ENCODE peak calls at places on chromosomes 6 and 20, in five cellular contexts. D is stimulated activated CD4-positive, alpha-beta T cell treated with anti-CD3 and anti-CD28 coated beads, Interleukin-2, amount 100 ng/mL, for 48 hours; O is mammary epithelial cell; J is neuronal stem cell; V is T-cell. E is an unnamed sample.

GRCh38 chr20:25042531-25043498 is 15.1 kb downstream of the ACSS1 start:
- DNase-seq in O (no peak), J (no peak), V (peak), D (no peak), E (peak)

GRCh38 chr20:48697845-48698491 is 129.8 kb downstream of the PREX1 start:
- DNase-seq in D (no peak), O (peak), J (no peak), V (no peak), E (peak)

GRCh38 chr6:12414096-12414675 is 124.0 kb downstream of the EDN1 start:
- DNase-seq in V (no peak), D (no peak), O (no peak), J (no peak), E (no peak)

GRCh38 chr20:23867152-23867776 is 12.3 kb downstream of the CST5 start:
- DNase-seq in J (no peak), O (no peak), V (no peak), D (no peak), E (no peak)

GRCh38 chr6:57040011-57040410 is 6.5 kb upstream of the KIAA1586 start:
- DNase-seq in D (no peak), J (no peak), O (no peak), V (no peak), E (no peak)

GRCh38 chr6:83083476-83083875 is 16.0 kb downstream of the DOP1A start:
- DNase-seq in V (no peak), O (no peak), J (no peak), D (no peak), E (no peak)

GRCh38 chr6:4130357-4130987 is 4.9 kb downstream of the ECI2 start:
- DNase-seq in O (no peak), D (no peak), J (no peak), V (no peak), E (no peak)

GRCh38 chr6:23111984-23112383 is 542.6 kb downstream of the HDGFL1 start:
- DNase-seq in V (no peak), J (no peak), O (no peak), D (no peak), E (no peak)

GRCh38 chr6:137157601-137158000 is 15.8 kb downstream of the IL22RA2 start:
- DNase-seq in V (no peak), O (peak), D (no peak), J (no peak), E (no peak)

GRCh38 chr6:167973092-167973880 is 24.2 kb upstream of the KIF25 start:
- DNase-seq in D (no peak), O (no peak), V (no peak), J (no peak), E (no peak)

GRCh38 chr6:166618251-166618650 is 8.8 kb downstream of the RPS6KA2 start:
- DNase-seq in V (no peak), D (no peak), J (no peak), O (no peak), E (no peak)

GRCh38 chr6:138099832-138100231 is 7.4 kb downstream of the PERP start:
- DNase-seq in V (no peak), O (peak), J (no peak), D (no peak), E (no peak)

GRCh38 chr6:157800420-157801237 is 22.4 kb upstream of the SNX9 start:
- DNase-seq in D (no peak), V (no peak), O (peak), J (no peak), E (no peak)

GRCh38 chr6:39309942-39310531 is 4.2 kb downstream of the KCNK17 start:
- DNase-seq in O (peak), J (peak), D (peak), V (peak), E (peak)

GRCh38 chr20:45407067-45407745 is 883 bp upstream of the DBNDD2 start:
- DNase-seq in V (no peak), D (no peak), J (peak), O (peak), E (peak)

GRCh38 chr6:116265081-116265829 is 11.4 kb upstream of the TSPYL4 start:
- DNase-seq in D (no peak), V (no peak), J (no peak), O (peak), E (peak)

GRCh38 chr20:33659341-33660034 is 2.6 kb upstream of the C20orf144 start:
- DNase-seq in J (no peak), V (no peak), O (no peak), D (no peak), E (peak)

GRCh38 chr6:112004397-112005341 is 49.2 kb upstream of the CCN6 start:
- DNase-seq in J (no peak), D (no peak), O (no peak), V (no peak), E (peak)

GRCh38 chr6:47262226-47262625 is 47.5 kb downstream of the TNFRSF21 start:
- DNase-seq in J (no peak), D (no peak), V (no peak), O (no peak), E (no peak)

E was measured in Right ventricle myocardium inferior.